ENCODE peak calls at places on chromosome 4, in five cellular contexts. G is left ventricle myocardium inferior; W is upper lobe of right lung; U is CD8-positive, alpha-beta memory T cell; L is aorta. I is an unnamed sample. For H3K9me3, the result is how much of the 10 kb centered on the place peaks cover.

GRCh38 chr4:88697588-88698329 is at the start of gene NAP1L5:
- DNase-seq in G (peak), W (peak), U (peak), L (peak), I (peak)

GRCh38 chr4:147725673-147726072 is 6.2 kb upstream of the ARHGAP10 start:
- DNase-seq in G (no peak), W (no peak), U (no peak), L (no peak), I (no peak)

GRCh38 chr4:183287677-183288076 is 32.4 kb downstream of the CLDN22 start:
- DNase-seq in G (no peak), W (no peak), U (no peak), L (no peak), I (no peak)

GRCh38 chr4:20832821-20833220 is 132.6 kb downstream of the PACRGL start:
- DNase-seq in G (no peak), W (no peak), U (no peak), L (no peak), I (no peak)

GRCh38 chr4:80611366-80611765 is 275.8 kb downstream of the CFAP299 start:
- DNase-seq in G (no peak), W (no peak), U (no peak), L (no peak), I (no peak)

GRCh38 chr4:177228599-177228998 is 81.1 kb upstream of the NEIL3 start:
- DNase-seq in G (no peak), W (no peak), U (no peak), L (no peak), I (no peak)

GRCh38 chr4:157045507-157046127 is 30.3 kb upstream of the GLRB start:
- DNase-seq in G (no peak), W (no peak), U (no peak), L (no peak), I (no peak)

GRCh38 chr4:76747613-76748012 is 150.3 kb downstream of the SOWAHB start:
- DNase-seq in G (no peak), W (no peak), U (no peak), L (no peak), I (no peak)

GRCh38 chr4:145097331-145097820 is 620 bp downstream of the ANAPC10 start:
- DNase-seq in G (no peak), W (no peak), U (no peak), L (no peak), I (no peak)

GRCh38 chr4:95087657-95088455 is 330.1 kb downstream of the BMPR1B start:
- DNase-seq in G (no peak), W (no peak), U (no peak), L (no peak), I (no peak)

GRCh38 chr4:7964459-7964858 is 24.8 kb upstream of the AFAP1 start:
- DNase-seq in G (no peak), W (no peak), U (peak), L (no peak), I (no peak)

GRCh38 chr4:94038195-94038594 is 169.5 kb upstream of the SMARCAD1 start:
- DNase-seq in G (no peak), W (no peak), U (no peak), L (no peak), I (no peak)

GRCh38 chr4:23887989-23888388 is 1.9 kb downstream of the PPARGC1A start:
- DNase-seq in G (no peak), W (no peak), U (no peak), L (no peak), I (no peak)

GRCh38 chr4:158630893-158631292 is 40.8 kb downstream of the C4orf46 start:
- DNase-seq in G (no peak), W (no peak), U (no peak), L (no peak), I (no peak)

GRCh38 chr4:3414421-3415279 is 27.1 kb upstream of the HGFAC start:
- DNase-seq in G (no peak), W (peak), U (no peak), L (peak), I (peak)

GRCh38 chr4:136864580-136865185 is 667.6 kb downstream of the PCDH18 start:
- DNase-seq in G (no peak), W (no peak), U (no peak), L (no peak), I (peak)

GRCh38 chr4:122584517-122584916 is 36.3 kb downstream of the IL21 start:
- DNase-seq in G (no peak), W (no peak), U (no peak), L (no peak), I (no peak)

GRCh38 chr4:139921551-139922184 is 232.3 kb downstream of the MAML3 start:
- DNase-seq in G (no peak), W (peak), U (no peak), L (no peak), I (no peak)

GRCh38 chr4:104064650-104065577 is 345.1 kb upstream of the TACR3 start:
- DNase-seq in G (peak), W (peak), U (no peak), L (no peak), I (peak)

GRCh38 chr4:42280327-42281095 is 116.8 kb upstream of the SHISA3 start:
- DNase-seq in G (no peak), W (no peak), U (no peak), L (no peak), I (no peak)

GRCh38 chr4:23888421-23889319 is 1.2 kb downstream of the PPARGC1A start:
- DNase-seq in G (no peak), W (no peak), U (no peak), L (no peak), I (no peak)

GRCh38 chr4:176492648-176493302 is 173.0 kb downstream of the SPCS3 start:
- DNase-seq in G (no peak), W (no peak), U (no peak), L (no peak), I (no peak)

GRCh38 chr4:80073362-80074008 is 456 bp upstream of the ANTXR2 start:
- DNase-seq in G (no peak), W (no peak), U (no peak), L (no peak), I (no peak)

GRCh38 chr4:89563431-89563830 is 255.8 kb upstream of the GPRIN3 start:
- DNase-seq in G (no peak), W (no peak), U (no peak), L (no peak), I (no peak)

GRCh38 chr4:47531241-47531953 is 46.3 kb downstream of the ATP10D start:
- DNase-seq in G (no peak), W (peak), U (peak), L (no peak), I (no peak)

GRCh38 chr4:156686120-156686519 is 285.5 kb downstream of the PDGFC start:
- DNase-seq in G (no peak), W (no peak), U (no peak), L (no peak), I (no peak)

GRCh38 chr4:134215636-134216340 is 14.2 kb upstream of the PABPC4L start:
- DNase-seq in G (no peak), W (no peak), U (no peak), L (no peak), I (no peak)

GRCh38 chr4:149113804-149114430 is 671.7 kb upstream of the NR3C2 start:
- DNase-seq in G (no peak), W (no peak), U (no peak), L (no peak), I (no peak)

GRCh38 chr4:82786004-82786400 is 12.6 kb downstream of the SCD5 start:
- DNase-seq in G (no peak), W (no peak), U (no peak), L (no peak), I (no peak)

GRCh38 chr4:86453044-86453501 is 93.2 kb upstream of the MAPK10 start:
- DNase-seq in G (peak), W (no peak), U (no peak), L (peak), I (peak)

GRCh38 chr4:94455081-94455480 is 3.3 kb downstream of the PDLIM5 start:
- DNase-seq in G (peak), W (no peak), U (no peak), L (peak), I (no peak)

GRCh38 chr4:94791701-94792100 is 33.9 kb downstream of the BMPR1B start:
- DNase-seq in G (no peak), W (no peak), U (no peak), L (no peak), I (no peak)

GRCh38 chr4:69095301-69095731 is 958 bp upstream of the UGT2B7 start:
- DNase-seq in G (no peak), W (no peak), U (no peak), L (no peak), I (no peak)

GRCh38 chr4:10087152-10087791 is 29.3 kb downstream of the WDR1 start:
- DNase-seq in G (peak), W (peak), U (no peak), L (peak), I (peak)

GRCh38 chr4:48651869-48652447 is 128.1 kb downstream of the FRYL start:
- DNase-seq in G (no peak), W (no peak), U (no peak), L (no peak), I (no peak)

GRCh38 chr4:82045267-82045666 is 328.5 kb downstream of the HNRNPD start:
- DNase-seq in G (no peak), W (no peak), U (no peak), L (no peak), I (no peak)

GRCh38 chr4:4980818-4981217 is 38.4 kb downstream of the CYTL1 start:
- DNase-seq in G (no peak), W (no peak), U (no peak), L (no peak), I (no peak)

GRCh38 chr4:153522800-153523089 is 56.6 kb downstream of the TMEM131L start:
- DNase-seq in G (no peak), W (no peak), U (peak), L (no peak), I (no peak)

GRCh38 chr4:16067515-16067914 is 16.3 kb downstream of the PROM1 start:
- DNase-seq in G (no peak), W (no peak), U (no peak), L (no peak), I (no peak)

GRCh38 chr4:51845055-51845426 is 2.1 kb downstream of the DCUN1D4 start:
- DNase-seq in G (no peak), W (no peak), U (no peak), L (no peak), I (no peak)
- H3K27ac ChIP-seq in G (peak), W (peak), U (peak), L (no peak), I (no peak)

DNA sequence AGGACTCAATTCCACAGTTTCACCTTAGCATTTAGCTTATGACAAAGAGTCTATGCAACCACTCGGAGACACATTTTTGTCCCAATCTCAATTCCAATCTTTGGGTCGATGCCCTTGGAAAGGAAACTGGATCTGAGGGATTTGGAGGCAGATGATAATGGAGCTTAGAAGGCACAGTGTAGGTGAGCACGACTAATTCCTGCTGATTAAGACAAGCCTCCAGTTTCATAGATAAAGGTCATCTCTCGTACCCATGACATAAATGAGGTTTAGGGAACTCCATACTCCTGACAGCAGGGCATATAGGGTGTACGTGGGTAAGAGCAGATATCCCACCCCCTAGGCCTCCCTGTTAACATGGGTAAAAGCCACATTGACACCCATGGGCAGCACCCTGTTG is 24.4 kb upstream of the ZNF718 start:
- DNase-seq in G (no peak), W (no peak), U (no peak), L (no peak), I (no peak)
- H3K9me3 ChIP-seq in G (half or more), W (half or more), U (under half), L (under half), I (under half)

DNA sequence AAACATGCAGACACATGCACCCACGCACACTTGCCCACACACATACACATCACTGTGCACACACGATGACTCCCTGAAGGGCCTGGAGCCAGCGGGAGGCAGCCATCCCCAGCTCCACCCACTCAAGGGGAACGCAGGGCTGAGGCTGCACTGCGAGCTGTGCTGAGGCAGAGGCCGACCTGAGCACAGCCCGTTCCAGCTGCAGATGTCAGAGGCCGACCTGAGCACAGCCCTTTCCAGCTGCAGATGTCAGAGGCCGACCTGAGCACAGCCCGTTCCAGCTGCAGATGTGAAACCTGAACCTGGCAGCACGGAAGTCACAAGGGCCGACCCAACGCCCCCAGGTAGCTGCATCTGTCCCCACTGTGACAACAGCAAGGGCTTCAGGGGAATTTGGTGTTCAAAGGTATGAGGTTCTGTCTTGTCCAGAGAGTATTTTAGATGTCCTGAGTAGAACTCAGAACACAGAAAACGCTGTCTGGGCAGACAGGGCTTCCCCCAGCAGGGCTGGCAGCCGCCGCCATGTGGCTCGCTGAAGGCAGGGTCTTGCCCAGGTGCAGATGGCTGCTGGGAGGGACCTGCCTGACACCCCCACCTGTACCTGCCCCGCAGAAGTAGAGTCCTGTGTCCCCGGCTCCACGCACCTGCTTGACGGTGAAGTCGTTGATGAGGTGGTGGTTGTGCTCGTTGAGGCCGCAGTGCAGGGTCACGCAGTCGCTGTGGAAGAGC is 33.4 kb downstream of the CTBP1 start:
- DNase-seq in G (no peak), W (no peak), U (no peak), L (no peak), I (peak)
- H3K4me3 ChIP-seq in G (no peak), W (no peak), U (no peak), L (no peak), I (no peak)

DNA sequence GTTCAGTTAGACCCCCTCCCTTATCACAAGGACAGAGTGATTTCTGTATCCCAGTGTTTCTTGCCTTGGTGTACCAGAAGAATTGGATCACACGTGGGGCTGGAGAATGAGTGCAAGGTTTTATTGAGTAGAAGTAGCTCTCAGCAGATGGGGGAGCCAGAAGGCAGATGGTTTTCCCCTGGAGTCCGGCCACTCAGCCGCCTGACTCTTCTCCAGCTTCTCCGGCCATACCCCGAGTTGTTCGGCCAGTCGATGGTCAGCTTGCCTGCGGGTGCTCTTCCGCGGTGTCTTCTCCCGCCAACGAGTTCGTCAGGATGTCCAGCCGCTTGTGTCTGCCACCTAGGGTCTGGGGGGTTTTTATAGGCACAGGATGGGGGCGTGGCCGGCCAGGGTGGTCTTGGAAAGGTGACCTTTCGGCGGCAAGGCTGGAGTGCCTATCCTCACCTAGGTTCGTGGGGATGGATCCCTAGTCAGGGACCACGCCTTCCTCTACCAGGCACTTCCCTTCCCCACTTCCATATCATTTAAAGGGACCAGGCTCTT is 14.5 kb downstream of the GAB1 start:
- DNase-seq in G (no peak), W (no peak), U (no peak), L (no peak), I (no peak)
- H3K27ac ChIP-seq in G (no peak), W (no peak), U (no peak), L (peak), I (no peak)

DNA sequence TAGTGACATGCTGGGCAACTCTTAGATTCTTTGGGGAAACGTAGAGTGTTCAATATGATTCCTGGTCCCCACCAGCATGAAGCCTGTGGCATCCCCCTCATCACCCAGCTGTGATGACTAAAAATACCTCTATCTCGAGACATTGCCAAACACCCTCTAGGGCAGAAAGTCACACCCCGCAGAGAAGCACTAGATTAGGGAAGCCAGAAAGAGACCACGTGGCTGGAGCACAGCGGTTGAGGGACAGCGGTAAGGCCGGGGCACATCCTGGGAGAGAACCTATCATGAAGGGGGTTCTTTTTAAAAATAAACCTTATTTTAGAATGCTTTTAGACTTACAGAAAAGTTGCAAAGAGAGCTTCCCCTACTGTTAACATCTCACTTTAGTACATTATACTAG is 11.0 kb downstream of the FAT1 start:
- DNase-seq in G (peak), W (no peak), U (no peak), L (no peak), I (no peak)
- H3K9me3 ChIP-seq in G (under half), W (under half), U (under half), L (under half), I (under half)

GRCh38 chr4:187070158-187070557 is 346.5 kb upstream of the FAT1 start:
- DNase-seq in G (no peak), W (no peak), U (no peak), L (no peak), I (no peak)

GRCh38 chr4:187070740-187071139 is 347.1 kb upstream of the FAT1 start:
- DNase-seq in G (no peak), W (no peak), U (no peak), L (no peak), I (no peak)

GRCh38 chr4:187069398-187069797 is 345.7 kb upstream of the FAT1 start:
- DNase-seq in G (no peak), W (no peak), U (no peak), L (no peak), I (no peak)

GRCh38 chr4:187073820-187074219 is 350.2 kb upstream of the FAT1 start:
- DNase-seq in G (no peak), W (no peak), U (no peak), L (no peak), I (no peak)

GRCh38 chr4:187071896-187072295 is 348.2 kb upstream of the FAT1 start:
- DNase-seq in G (no peak), W (no peak), U (no peak), L (no peak), I (no peak)
- H3K4me3 ChIP-seq in G (no peak), W (no peak), U (no peak), L (no peak), I (no peak)